ENCODE peak calls at places on chromosomes 3 and 15, in four cellular contexts. Z is body of pancreas, W is testis, M is aorta. U is an unnamed sample.
A peak's percentile ranks its signal among the peaks of the same experiment; 100 is the strongest.

GRCh38 chr3:101049532-101049931 is 56.3 kb upstream of the ABI3BP start:
- DNase-seq in Z (no peak), W (no peak), M (no peak), U (no peak)

GRCh38 chr3:143847787-143848631 is at the start of gene SLC9A9:
- DNase-seq in Z (no peak), W (peak; percentile 62), M (peak; percentile 68), U (peak; percentile 46)

GRCh38 chr3:120743556-120744195 is 1.1 kb downstream of the GTF2E1 start:
- DNase-seq in Z (no peak), W (no peak), M (no peak), U (peak; percentile 24)

GRCh38 chr15:53976844-53977392 is 1.3 kb upstream of the UNC13C start:
- DNase-seq in Z (no peak), W (peak; percentile 40), M (peak; percentile 45), U (peak; percentile 46)

GRCh38 chr3:14131134-14131533 is 6.3 kb downstream of the TMEM43 start:
- DNase-seq in Z (no peak), W (no peak), M (no peak), U (no peak)

GRCh38 chr3:47162695-47163022 is 1.3 kb downstream of the SETD2 start:
- DNase-seq in Z (no peak), W (no peak), M (no peak), U (peak; percentile 12)

GRCh38 chr3:184332370-184333090 is 4.9 kb upstream of the FAM131A start:
- DNase-seq in Z (no peak), W (no peak), M (no peak), U (no peak)

GRCh38 chr3:138696661-138697370 is 88.2 kb downstream of the FAIM start:
- DNase-seq in Z (no peak), W (no peak), M (no peak), U (no peak)

GRCh38 chr3:163622384-163622783 is 1455.9 kb downstream of the SI start:
- DNase-seq in Z (no peak), W (no peak), M (no peak), U (peak; percentile 4)

GRCh38 chr3:160296591-160296990 is 71.4 kb downstream of the C3orf80 start:
- DNase-seq in Z (no peak), W (no peak), M (no peak), U (no peak)

GRCh38 chr3:48656061-48656840 is 6.4 kb downstream of the CELSR3 start:
- DNase-seq in Z (peak; percentile 83), W (peak; percentile 88), M (peak; percentile 91), U (no peak)

GRCh38 chr3:22117751-22118346 is 366.8 kb upstream of the ZNF385D start:
- DNase-seq in Z (no peak), W (no peak), M (no peak), U (no peak)

GRCh38 chr3:197297476-197298340 is 704 bp downstream of the DLG1 start:
- DNase-seq in Z (peak; percentile 83), W (peak; percentile 92), M (peak; percentile 93), U (peak; percentile 92)

GRCh38 chr15:62506217-62506805 is 341.2 kb upstream of the C2CD4B start:
- DNase-seq in Z (no peak), W (no peak), M (no peak), U (peak; percentile 36)

GRCh38 chr3:133712017-133712416 is 34.2 kb upstream of the TF start:
- DNase-seq in Z (no peak), W (no peak), M (no peak), U (no peak)

GRCh38 chr15:38259134-38259533 is 6.5 kb downstream of the SPRED1 start:
- DNase-seq in Z (no peak), W (no peak), M (no peak), U (no peak)
- H3K4me1 ChIP-seq in Z (peaks cover 1% of the 10 kb centered on the region), W (no peaks in the 10 kb centered on the region), M (no peaks in the 10 kb centered on the region), U (peaks cover 28% of the 10 kb centered on the region)

DNA sequence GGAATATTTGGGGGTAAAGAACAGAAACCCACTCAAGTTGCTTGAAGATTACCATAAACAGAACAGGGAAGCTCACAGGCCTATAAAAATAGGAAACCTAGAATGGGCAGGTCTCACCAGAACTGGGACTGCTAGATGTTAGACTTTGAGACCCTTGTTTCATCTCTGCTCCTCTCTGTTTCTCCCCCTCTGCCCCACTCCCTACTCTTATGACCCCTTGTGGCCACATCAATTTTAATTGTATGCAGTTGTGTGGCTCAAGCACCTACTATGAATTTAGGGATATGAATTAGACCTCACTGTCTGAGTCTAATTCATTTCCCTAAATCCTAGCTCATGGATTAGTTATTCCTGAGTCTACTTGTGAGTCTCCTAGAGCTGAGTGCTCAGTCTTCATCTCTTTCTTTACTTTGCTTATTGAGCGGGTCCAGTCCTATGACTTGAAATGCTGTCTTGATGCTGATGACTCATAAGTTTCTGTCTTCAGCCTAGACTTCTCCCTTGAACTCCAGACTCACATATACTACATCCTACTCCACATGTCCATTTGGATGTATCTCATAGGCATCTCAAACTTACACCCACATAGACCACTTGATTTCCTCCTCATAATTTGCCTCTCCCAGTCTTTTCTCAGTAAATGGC is 78.7 kb downstream of the ITPR1 start:
- DNase-seq in Z (no peak), W (no peak), M (no peak), U (no peak)
- H3K4me3 ChIP-seq in Z (no peak overlapping the region), W (no peak overlapping the region), M (no peak overlapping the region), U (no peak overlapping the region)

GRCh38 chr3:46065294-46065705 is 38.0 kb upstream of the XCR1 start:
- DNase-seq in Z (no peak), W (no peak), M (no peak), U (peak; percentile 76)
- H3K9me3 ChIP-seq in Z (no peaks in the 10 kb centered on the region), W (no peaks in the 10 kb centered on the region), M (no peaks in the 10 kb centered on the region), U (no peaks in the 10 kb centered on the region)

GRCh38 chr3:39150170-39150802 is 3.1 kb downstream of the CSRNP1 start:
- DNase-seq in Z (no peak), W (no peak), M (no peak), U (peak; percentile 15)

GRCh38 chr3:39149498-39150169 is 3.8 kb downstream of the CSRNP1 start:
- DNase-seq in Z (no peak), W (no peak), M (no peak), U (no peak)

GRCh38 chr3:39148116-39149058 is 5.0 kb downstream of the CSRNP1 start:
- DNase-seq in Z (no peak), W (no peak), M (no peak), U (peak; percentile 20)

GRCh38 chr3:39147711-39148115 is 5.7 kb downstream of the CSRNP1 start:
- DNase-seq in Z (no peak), W (no peak), M (no peak), U (peak; percentile 17)

DNA sequence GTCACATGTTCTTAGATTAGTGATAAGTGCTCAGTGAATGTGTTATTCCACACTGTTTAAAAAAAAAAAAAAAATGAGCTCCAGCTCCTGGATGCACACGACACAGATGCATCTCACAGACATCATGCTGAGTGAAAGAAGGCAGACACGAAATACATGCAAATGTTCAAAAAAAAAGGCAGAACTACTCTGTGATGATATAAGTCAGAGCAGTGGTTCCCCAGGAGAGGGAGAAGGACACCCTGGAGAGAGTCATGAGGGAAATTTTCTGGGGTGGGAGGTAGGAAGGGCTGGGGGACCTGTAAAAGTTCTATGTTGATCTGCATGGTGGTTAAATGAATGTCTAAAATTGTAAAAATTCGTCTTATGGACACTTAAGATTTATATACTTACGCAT is 4.3 kb downstream of the CSRNP1 start:
- DNase-seq in Z (no peak), W (no peak), M (no peak), U (no peak)
- H3K4me1 ChIP-seq in Z (peaks cover 79% of the 10 kb centered on the region), W (peaks cover 63% of the 10 kb centered on the region), M (peaks cover 10% of the 10 kb centered on the region), U (peaks cover 56% of the 10 kb centered on the region)

DNA sequence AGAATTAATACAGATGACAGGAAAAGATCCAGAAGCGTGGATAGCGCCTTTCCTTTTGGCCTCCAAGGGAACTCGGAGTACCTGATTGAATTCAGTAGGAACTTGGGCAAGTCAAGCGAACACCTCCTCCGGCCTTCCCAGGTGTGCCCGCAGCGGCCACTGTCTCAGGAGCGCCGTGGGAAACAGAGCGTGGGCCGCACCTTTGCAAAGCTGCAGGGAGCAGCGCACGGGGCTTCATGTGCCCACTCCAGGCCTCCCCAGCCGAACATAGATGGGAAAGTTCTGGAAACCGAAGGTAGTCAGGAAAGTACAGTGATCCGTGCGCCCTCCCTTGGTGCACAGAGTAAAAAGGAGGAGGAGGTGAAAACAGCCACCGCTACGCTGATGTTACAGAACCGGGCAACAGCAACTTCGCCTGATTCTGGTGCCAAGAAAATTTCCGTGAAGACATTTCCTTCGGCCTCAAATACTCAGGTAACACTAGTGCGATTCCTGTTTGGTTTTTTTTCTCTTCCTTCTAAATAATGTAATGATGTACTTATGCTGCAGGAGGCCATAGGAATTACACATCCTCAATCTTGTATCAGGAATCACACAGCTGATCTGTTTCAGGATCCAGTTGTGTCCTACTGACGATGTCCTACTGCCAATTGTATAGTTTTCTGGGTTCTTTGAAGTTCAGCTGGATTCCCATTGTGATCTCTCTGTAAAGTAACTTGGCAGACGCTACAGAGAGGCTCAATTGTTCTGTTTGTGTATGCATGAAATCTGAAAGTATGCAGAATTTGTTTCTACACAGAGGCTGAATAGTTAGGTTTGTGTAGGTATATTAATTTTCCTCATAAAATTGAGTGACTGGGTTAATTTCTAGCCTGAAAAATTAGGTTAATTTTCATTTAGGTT is 63.1 kb downstream of the CGNL1 start:
- DNase-seq in Z (no peak), W (no peak), M (no peak), U (no peak)
- H3K4me3 ChIP-seq in Z (no peak overlapping the region), W (no peak overlapping the region), M (no peak overlapping the region), U (no peak overlapping the region)

GRCh38 chr15:34047893-34048775 is 9.1 kb upstream of the AVEN start:
- DNase-seq in Z (no peak), W (no peak), M (no peak), U (peak; percentile 93)
- H3K9me3 ChIP-seq in Z (no peaks in the 10 kb centered on the region), W (no peaks in the 10 kb centered on the region), M (no peaks in the 10 kb centered on the region), U (peaks cover 16% of the 10 kb centered on the region)

U was measured in SJCRH30.